ENCODE peak calls at places on chromosomes 3 and 15, in seven cellular contexts. One of them, this sample, is unnamed.

GRCh38 chr3:64150527-64151238 is 74.6 kb downstream of the PRICKLE2 start:
- DNase-seq in H1: no peak
- DNase-seq in stomach: peak
- DNase-seq in Caco-2: peak
- DNase-seq in spleen: no peak
- DNase-seq in AG10803: peak
- DNase-seq in uterus: peak
- DNase-seq in this sample: peak

GRCh38 chr3:56915969-56916586 is 114.3 kb upstream of the ARHGEF3 start:
- DNase-seq in H1: no peak
- DNase-seq in spleen: peak
- DNase-seq in AG10803: no peak
- DNase-seq in Caco-2: no peak
- DNase-seq in stomach: peak
- DNase-seq in uterus: no peak
- DNase-seq in this sample: no peak

GRCh38 chr15:69807752-69808151 is 290.0 kb downstream of the TLE3 start:
- DNase-seq in spleen: peak
- DNase-seq in H1: no peak
- DNase-seq in stomach: no peak
- DNase-seq in Caco-2: no peak
- DNase-seq in uterus: no peak
- DNase-seq in AG10803: peak
- DNase-seq in this sample: peak

GRCh38 chr3:175342196-175342595 is 483.1 kb downstream of the NAALADL2 start:
- DNase-seq in stomach: no peak
- DNase-seq in Caco-2: no peak
- DNase-seq in AG10803: no peak
- DNase-seq in uterus: no peak
- DNase-seq in H1: no peak
- DNase-seq in spleen: no peak
- DNase-seq in this sample: no peak

GRCh38 chr3:98713984-98714383 is 49.2 kb upstream of the ST3GAL6 start:
- DNase-seq in AG10803: no peak
- DNase-seq in Caco-2: no peak
- DNase-seq in H1: no peak
- DNase-seq in uterus: no peak
- DNase-seq in stomach: no peak
- DNase-seq in spleen: no peak
- DNase-seq in this sample: no peak

GRCh38 chr3:33000698-33001385 is 49.4 kb downstream of the CCR4 start:
- DNase-seq in spleen: no peak
- DNase-seq in H1: no peak
- DNase-seq in stomach: no peak
- DNase-seq in uterus: no peak
- DNase-seq in Caco-2: no peak
- DNase-seq in AG10803: no peak
- DNase-seq in this sample: no peak

GRCh38 chr3:133114198-133114597 is 76.0 kb downstream of the TMEM108 start:
- DNase-seq in uterus: no peak
- DNase-seq in H1: no peak
- DNase-seq in spleen: no peak
- DNase-seq in Caco-2: no peak
- DNase-seq in stomach: no peak
- DNase-seq in AG10803: no peak
- DNase-seq in this sample: no peak

GRCh38 chr3:78855190-78855589 is 912.6 kb downstream of the ROBO1 start:
- DNase-seq in Caco-2: no peak
- DNase-seq in uterus: no peak
- DNase-seq in H1: no peak
- DNase-seq in spleen: no peak
- DNase-seq in AG10803: no peak
- DNase-seq in stomach: no peak
- DNase-seq in this sample: no peak

GRCh38 chr3:30750967-30751366 is 143.5 kb downstream of the GADL1 start:
- DNase-seq in H1: no peak
- DNase-seq in stomach: no peak
- DNase-seq in AG10803: no peak
- DNase-seq in spleen: no peak
- DNase-seq in uterus: no peak
- DNase-seq in Caco-2: peak
- DNase-seq in this sample: no peak

GRCh38 chr15:40256642-40257235 is 17.9 kb downstream of the PAK6 start:
- DNase-seq in AG10803: no peak
- DNase-seq in spleen: no peak
- DNase-seq in stomach: no peak
- DNase-seq in uterus: no peak
- DNase-seq in Caco-2: no peak
- DNase-seq in H1: no peak
- DNase-seq in this sample: peak

GRCh38 chr3:135337176-135337575 is 542.1 kb downstream of the EPHB1 start:
- DNase-seq in H1: no peak
- DNase-seq in stomach: no peak
- DNase-seq in uterus: no peak
- DNase-seq in spleen: no peak
- DNase-seq in AG10803: no peak
- DNase-seq in Caco-2: no peak
- DNase-seq in this sample: no peak

GRCh38 chr3:134057006-134057832 is 27.5 kb upstream of the SLCO2A1 start:
- DNase-seq in AG10803: peak
- DNase-seq in spleen: peak
- DNase-seq in stomach: peak
- DNase-seq in H1: no peak
- DNase-seq in uterus: no peak
- DNase-seq in Caco-2: no peak
- DNase-seq in this sample: peak

GRCh38 chr15:49235446-49236207 is 65.6 kb downstream of the GALK2 start:
- DNase-seq in AG10803: peak
- DNase-seq in stomach: no peak
- DNase-seq in uterus: peak
- DNase-seq in Caco-2: peak
- DNase-seq in H1: no peak
- DNase-seq in spleen: no peak
- DNase-seq in this sample: peak

GRCh38 chr3:69510481-69511031 is 124.7 kb upstream of the FRMD4B start:
- DNase-seq in stomach: no peak
- DNase-seq in AG10803: no peak
- DNase-seq in Caco-2: no peak
- DNase-seq in uterus: no peak
- DNase-seq in spleen: no peak
- DNase-seq in H1: no peak
- DNase-seq in this sample: peak

GRCh38 chr3:159443266-159443665 is 545.4 kb upstream of the IL12A start:
- DNase-seq in spleen: no peak
- DNase-seq in uterus: no peak
- DNase-seq in stomach: no peak
- DNase-seq in H1: no peak
- DNase-seq in AG10803: peak
- DNase-seq in Caco-2: no peak
- DNase-seq in this sample: no peak

GRCh38 chr3:184314700-184315505 is 497 bp downstream of the EIF4G1 start:
- DNase-seq in H1: no peak
- DNase-seq in stomach: peak
- DNase-seq in spleen: peak
- DNase-seq in AG10803: peak
- DNase-seq in uterus: peak
- DNase-seq in Caco-2: peak
- DNase-seq in this sample: peak

GRCh38 chr3:123386477-123387040 is 62.3 kb downstream of the ADCY5 start:
- DNase-seq in H1: no peak
- DNase-seq in uterus: no peak
- DNase-seq in Caco-2: no peak
- DNase-seq in stomach: no peak
- DNase-seq in spleen: peak
- DNase-seq in AG10803: no peak
- DNase-seq in this sample: peak

GRCh38 chr15:77905301-77905920 is 172.1 kb downstream of the TBC1D2B start:
- DNase-seq in H1: no peak
- DNase-seq in uterus: no peak
- DNase-seq in AG10803: no peak
- DNase-seq in spleen: peak
- DNase-seq in Caco-2: no peak
- DNase-seq in stomach: peak
- DNase-seq in this sample: no peak

GRCh38 chr3:151283907-151284461 is 5.6 kb upstream of the P2RY14 start:
- DNase-seq in spleen: no peak
- DNase-seq in uterus: peak
- DNase-seq in Caco-2: peak
- DNase-seq in AG10803: peak
- DNase-seq in H1: no peak
- DNase-seq in stomach: peak
- DNase-seq in this sample: peak

GRCh38 chr3:186275436-186275835 is 86.6 kb downstream of the DGKG start:
- DNase-seq in AG10803: no peak
- DNase-seq in uterus: no peak
- DNase-seq in H1: no peak
- DNase-seq in Caco-2: no peak
- DNase-seq in stomach: no peak
- DNase-seq in spleen: no peak
- DNase-seq in this sample: no peak

GRCh38 chr3:114508976-114509375 is 215.1 kb downstream of the TIGIT start:
- DNase-seq in H1: no peak
- DNase-seq in AG10803: peak
- DNase-seq in spleen: no peak
- DNase-seq in stomach: no peak
- DNase-seq in Caco-2: no peak
- DNase-seq in uterus: no peak
- DNase-seq in this sample: no peak

GRCh38 chr3:52770581-52771333 is at the start of gene NEK4:
- DNase-seq in uterus: peak
- DNase-seq in H1: peak
- DNase-seq in spleen: peak
- DNase-seq in stomach: peak
- DNase-seq in AG10803: peak
- DNase-seq in Caco-2: peak
- DNase-seq in this sample: peak

GRCh38 chr15:85414037-85414436 is 33.6 kb downstream of the AKAP13 start:
- DNase-seq in AG10803: no peak
- DNase-seq in spleen: no peak
- DNase-seq in uterus: no peak
- DNase-seq in Caco-2: no peak
- DNase-seq in H1: no peak
- DNase-seq in stomach: no peak
- DNase-seq in this sample: no peak
- H3K4me3 ChIP-seq in AG10803: no peak
- H3K4me3 ChIP-seq in spleen: no peak
- H3K4me3 ChIP-seq in uterus: no peak
- H3K4me3 ChIP-seq in Caco-2: no peak
- H3K4me3 ChIP-seq in H1: no peak
- H3K4me3 ChIP-seq in stomach: no peak
- H3K4me3 ChIP-seq in this sample: no peak

GRCh38 chr15:29364429-29365078 is 94.9 kb upstream of the NSMCE3 start:
- DNase-seq in Caco-2: peak
- DNase-seq in AG10803: peak
- DNase-seq in H1: no peak
- DNase-seq in uterus: no peak
- DNase-seq in spleen: no peak
- DNase-seq in stomach: no peak
- DNase-seq in this sample: peak
- TF ChIP-seq CTCF in Caco-2: peak
- TF ChIP-seq CTCF in AG10803: peak
- TF ChIP-seq CTCF in H1: peak
- TF ChIP-seq CTCF in uterus: no peak
- TF ChIP-seq CTCF in spleen: no peak
- TF ChIP-seq CTCF in stomach: no peak
- TF ChIP-seq CTCF in this sample: peak

GRCh38 chr15:83106994-83107840 is at the start of gene TM6SF1:
- DNase-seq in stomach: no peak
- DNase-seq in AG10803: no peak
- DNase-seq in uterus: no peak
- DNase-seq in spleen: peak
- DNase-seq in Caco-2: no peak
- DNase-seq in H1: no peak
- DNase-seq in this sample: no peak

GRCh38 chr15:83109532-83109931 is 2.1 kb downstream of the TM6SF1 start:
- DNase-seq in stomach: no peak
- DNase-seq in uterus: no peak
- DNase-seq in Caco-2: no peak
- DNase-seq in AG10803: no peak
- DNase-seq in spleen: no peak
- DNase-seq in H1: no peak
- DNase-seq in this sample: no peak

GRCh38 chr15:83108266-83109219 is 1.1 kb downstream of the TM6SF1 start:
- DNase-seq in H1: no peak
- DNase-seq in uterus: peak
- DNase-seq in AG10803: peak
- DNase-seq in stomach: peak
- DNase-seq in Caco-2: no peak
- DNase-seq in spleen: peak
- DNase-seq in this sample: peak

GRCh38 chr15:83105450-83105849 is 2.0 kb upstream of the TM6SF1 start:
- DNase-seq in stomach: no peak
- DNase-seq in AG10803: no peak
- DNase-seq in spleen: no peak
- DNase-seq in H1: no peak
- DNase-seq in Caco-2: no peak
- DNase-seq in uterus: no peak
- DNase-seq in this sample: no peak

DNA sequence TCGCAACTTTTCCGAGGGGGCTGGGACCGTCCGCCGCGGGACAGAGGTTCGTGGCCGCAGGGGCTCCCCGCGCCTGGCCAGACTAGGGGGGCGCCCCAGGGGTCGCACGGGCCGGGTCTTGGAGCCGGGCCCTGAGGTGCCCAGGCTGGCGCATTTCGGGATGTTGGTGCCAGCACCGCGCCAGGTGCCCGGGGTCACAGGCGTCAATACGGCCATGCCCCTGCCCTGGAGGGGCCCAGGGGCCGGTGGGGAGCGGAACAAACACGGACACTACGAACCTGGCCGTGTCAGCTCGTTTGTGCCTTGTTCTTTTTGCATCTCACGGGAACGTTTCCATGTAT is 366 bp downstream of the TM6SF1 start:
- DNase-seq in Caco-2: no peak
- DNase-seq in stomach: no peak
- DNase-seq in H1: no peak
- DNase-seq in AG10803: no peak
- DNase-seq in uterus: no peak
- DNase-seq in spleen: peak
- DNase-seq in this sample: no peak
- H3K4me3 ChIP-seq in Caco-2: no peak
- H3K4me3 ChIP-seq in stomach: peak
- H3K4me3 ChIP-seq in H1: peak
- H3K4me3 ChIP-seq in AG10803: peak
- H3K4me3 ChIP-seq in uterus: peak
- H3K4me3 ChIP-seq in spleen: peak
- H3K4me3 ChIP-seq in this sample: peak

GRCh38 chr15:24945711-24946110 is 9.1 kb upstream of the SNRPN start:
- DNase-seq in uterus: no peak
- DNase-seq in AG10803: no peak
- DNase-seq in Caco-2: no peak
- DNase-seq in H1: no peak
- DNase-seq in stomach: no peak
- DNase-seq in spleen: no peak
- DNase-seq in this sample: no peak
- TF ChIP-seq CTCF in uterus: no peak
- TF ChIP-seq CTCF in AG10803: no peak
- TF ChIP-seq CTCF in Caco-2: no peak
- TF ChIP-seq CTCF in H1: no peak
- TF ChIP-seq CTCF in stomach: no peak
- TF ChIP-seq CTCF in spleen: no peak
- TF ChIP-seq CTCF in this sample: no peak

GRCh38 chr15:96321422-96322391 is 8.8 kb upstream of the NR2F2 start:
- DNase-seq in uterus: peak
- DNase-seq in Caco-2: no peak
- DNase-seq in AG10803: no peak
- DNase-seq in H1: no peak
- DNase-seq in spleen: peak
- DNase-seq in stomach: peak
- DNase-seq in this sample: peak
- H3K4me3 ChIP-seq in uterus: peak
- H3K4me3 ChIP-seq in Caco-2: peak
- H3K4me3 ChIP-seq in AG10803: peak
- H3K4me3 ChIP-seq in H1: peak
- H3K4me3 ChIP-seq in spleen: peak
- H3K4me3 ChIP-seq in stomach: peak
- H3K4me3 ChIP-seq in this sample: peak

This sample was measured in fibroblast of pulmonary artery.